ENCODE peak calls at places on chromosomes 7 and 10, in ten cellular contexts. Y, J, H, G, S, U, I, Q, W and B are unnamed samples.

GRCh38 chr10:3538291-3538849 is 246.6 kb downstream of the KLF6 start:
- DNase-seq in Y (no peak), J (no peak), H (no peak), G (no peak), S (no peak), U (peak; percentile 64), I (no peak), Q (no peak), W (no peak), B (peak; percentile 45)

GRCh38 chr10:57921140-57921539 is 346.6 kb downstream of the IPMK start:
- DNase-seq in Y (no peak), J (no peak), H (no peak), G (no peak), S (peak; percentile 65), U (no peak), I (no peak), Q (no peak), W (no peak), B (no peak)

GRCh38 chr7:65379318-65379717 is 5.7 kb downstream of the ZNF92 start:
- DNase-seq in Y (no peak), J (no peak), H (no peak), G (no peak), S (no peak), U (peak; percentile 65), I (no peak), Q (no peak), W (no peak), B (no peak)

GRCh38 chr10:44979281-44980181 is 922 bp upstream of the DEPP1 start:
- DNase-seq in Y (no peak), J (no peak), H (no peak), G (no peak), S (no peak), U (no peak), I (no peak), Q (no peak), W (no peak), B (no peak)

GRCh38 chr7:34523233-34523918 is 134.6 kb upstream of the NPSR1 start:
- DNase-seq in Y (no peak), J (no peak), H (no peak), G (no peak), S (no peak), U (peak; percentile 71), I (no peak), Q (no peak), W (no peak), B (no peak)

GRCh38 chr10:33772370-33773331 is 438.2 kb upstream of the NRP1 start:
- DNase-seq in Y (peak; percentile 84), J (no peak), H (peak; percentile 18), G (no peak), S (no peak), U (peak; percentile 23), I (no peak), Q (peak; percentile 80), W (no peak), B (no peak)

GRCh38 chr10:12212454-12212853 is 16.5 kb downstream of the CDC123 start:
- DNase-seq in Y (no peak), J (no peak), H (no peak), G (no peak), S (no peak), U (no peak), I (no peak), Q (no peak), W (no peak), B (no peak)

GRCh38 chr7:124276005-124276606 is 243.2 kb upstream of the TMEM229A start:
- DNase-seq in Y (peak; percentile 61), J (no peak), H (peak; percentile 41), G (no peak), S (peak; percentile 55), U (peak; percentile 22), I (no peak), Q (peak; percentile 77), W (no peak), B (no peak)

GRCh38 chr7:134367956-134368749 is 51.4 kb upstream of the SLC35B4 start:
- DNase-seq in Y (no peak), J (no peak), H (no peak), G (no peak), S (no peak), U (no peak), I (no peak), Q (no peak), W (no peak), B (no peak)

GRCh38 chr7:66930341-66930740 is 9.3 kb downstream of the TMEM248 start:
- DNase-seq in Y (peak; percentile 83), J (no peak), H (peak; percentile 13), G (no peak), S (no peak), U (peak; percentile 55), I (no peak), Q (peak; percentile 84), W (no peak), B (peak; percentile 47)

GRCh38 chr10:114045071-114045737 is 1.5 kb downstream of the ADRB1 start:
- DNase-seq in Y (peak; percentile 75), J (no peak), H (peak; percentile 71), G (peak; percentile 62), S (no peak), U (peak; percentile 27), I (no peak), Q (peak; percentile 62), W (peak; percentile 62), B (peak; percentile 61)

GRCh38 chr10:92125169-92125543 is 165.7 kb downstream of the CPEB3 start:
- DNase-seq in Y (no peak), J (no peak), H (no peak), G (no peak), S (peak; percentile 24), U (no peak), I (no peak), Q (no peak), W (no peak), B (no peak)

GRCh38 chr10:88089498-88089897 is 226.1 kb downstream of the PTEN start:
- DNase-seq in Y (no peak), J (no peak), H (no peak), G (no peak), S (no peak), U (no peak), I (no peak), Q (no peak), W (peak; percentile 90), B (no peak)

GRCh38 chr10:125628251-125629049 is 54.5 kb downstream of the TEX36 start:
- DNase-seq in Y (no peak), J (no peak), H (no peak), G (no peak), S (no peak), U (no peak), I (no peak), Q (no peak), W (no peak), B (no peak)

GRCh38 chr10:125627646-125628045 is 55.3 kb downstream of the TEX36 start:
- DNase-seq in Y (no peak), J (no peak), H (no peak), G (no peak), S (no peak), U (no peak), I (no peak), Q (no peak), W (no peak), B (no peak)

GRCh38 chr10:125626671-125627070 is 56.3 kb downstream of the TEX36 start:
- DNase-seq in Y (no peak), J (no peak), H (no peak), G (no peak), S (no peak), U (no peak), I (no peak), Q (no peak), W (no peak), B (no peak)

GRCh38 chr10:125631806-125632205 is 51.2 kb downstream of the TEX36 start:
- DNase-seq in Y (no peak), J (no peak), H (no peak), G (no peak), S (no peak), U (no peak), I (no peak), Q (no peak), W (no peak), B (no peak)

GRCh38 chr10:125629758-125630376 is 53.1 kb downstream of the TEX36 start:
- DNase-seq in Y (peak; percentile 40), J (no peak), H (peak; percentile 68), G (no peak), S (peak; percentile 27), U (peak; percentile 76), I (peak; percentile 5), Q (peak; percentile 9), W (no peak), B (peak; percentile 12)
- TF ChIP-seq CTCF in Y (peak; percentile 57), J (no peak), H (peak; percentile 66), G (peak; percentile 56), S (peak; percentile 37), U (peak; percentile 61), I (peak; percentile 28), Q (peak; percentile 36), W (peak; percentile 7), B (peak; percentile 22)

DNA sequence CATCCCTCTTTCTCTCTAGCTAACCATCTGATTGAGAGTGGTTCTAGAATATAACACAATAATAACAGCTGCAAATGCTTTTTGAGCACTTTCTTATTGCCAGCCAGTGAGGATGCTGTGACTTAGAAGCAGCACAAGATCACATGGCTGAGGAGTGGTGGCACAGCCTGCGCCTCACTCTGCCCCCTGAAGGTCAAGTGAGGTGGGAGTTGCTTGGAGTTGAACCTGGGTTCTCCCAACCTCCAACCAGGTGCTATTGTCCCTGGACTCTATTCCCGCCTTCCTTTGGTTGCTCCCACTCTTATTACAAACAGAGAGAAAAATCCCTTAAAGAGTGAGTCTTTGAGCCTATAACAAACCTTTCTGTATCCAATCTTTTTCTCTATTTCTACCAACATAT is 280.3 kb upstream of the PODXL start:
- DNase-seq in Y (no peak), J (no peak), H (no peak), G (no peak), S (no peak), U (no peak), I (no peak), Q (peak; percentile 71), W (no peak), B (no peak)
- TF ChIP-seq CTCF in Y (no peak), J (no peak), H (no peak), G (no peak), S (no peak), U (no peak), I (no peak), Q (peak; percentile 80), W (no peak), B (no peak)

DNA sequence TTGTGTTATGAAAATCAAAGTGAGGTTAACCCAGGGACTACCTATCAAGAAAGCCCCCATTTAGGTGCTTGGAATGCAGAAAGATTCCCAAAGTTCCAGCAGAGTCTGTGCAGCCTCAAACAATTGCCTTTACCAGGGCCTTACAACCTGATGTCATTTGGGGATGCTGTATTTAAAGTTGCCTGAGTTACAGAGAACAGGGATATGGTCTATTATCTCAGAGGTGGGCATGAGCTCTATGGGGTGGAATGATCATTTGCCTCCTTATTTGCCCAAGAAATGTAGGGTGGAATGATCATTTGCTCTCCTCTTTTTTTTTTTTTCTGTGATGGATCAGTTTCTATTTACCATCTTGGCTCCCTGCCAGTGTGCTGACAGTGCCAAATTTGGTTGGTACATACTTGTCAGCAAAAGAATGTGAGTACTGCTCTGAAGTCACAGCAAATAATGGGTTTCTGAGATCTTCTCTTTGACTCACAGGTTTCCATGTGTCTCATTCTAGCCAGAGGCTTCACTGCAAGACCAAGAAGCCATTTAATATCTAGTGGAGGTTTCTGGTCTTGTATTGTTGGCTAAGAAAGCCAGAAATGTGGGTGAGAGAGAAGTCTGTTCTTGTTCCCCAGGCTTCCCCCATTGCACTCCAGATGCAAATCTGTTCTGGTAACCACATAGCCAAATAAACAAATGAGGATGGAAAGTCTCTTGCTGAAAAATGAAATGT is 45.5 kb upstream of the ZNRF2 start:
- DNase-seq in Y (no peak), J (no peak), H (peak; percentile 60), G (no peak), S (peak; percentile 92), U (peak; percentile 54), I (peak; percentile 62), Q (no peak), W (peak; percentile 83), B (peak; percentile 44)
- TF ChIP-seq CTCF in Y (no peak), J (no peak), H (no peak), G (no peak), S (no peak), U (no peak), I (no peak), Q (no peak), W (no peak), B (no peak)

GRCh38 chr10:49622426-49623425 is 8.9 kb downstream of the CHAT start:
- DNase-seq in Y (no peak), J (no peak), H (no peak), G (no peak), S (no peak), U (no peak), I (no peak), Q (no peak), W (peak; percentile 15), B (no peak)
- TF ChIP-seq CTCF in Y (no peak), J (no peak), H (no peak), G (no peak), S (no peak), U (no peak), I (no peak), Q (no peak), W (no peak), B (no peak)